ENCODE peak calls at places on chromosomes 3 and 15, in six cellular contexts. Y, J, Z, V, G and M are unnamed samples.

GRCh38 chr3:197135212-197135611 is 105.6 kb upstream of the MELTF start:
- DNase-seq in Z (no peak), J (no peak), Y (no peak), V (peak), G (no peak), M (peak)

GRCh38 chr3:56118968-56119367 is 349.3 kb downstream of the ERC2 start:
- DNase-seq in G (no peak), V (no peak), Y (no peak), J (no peak), Z (no peak), M (no peak)

GRCh38 chr3:53677406-53677805 is 168.8 kb downstream of the CHDH start:
- DNase-seq in Z (no peak), G (no peak), Y (no peak), J (no peak), V (peak), M (no peak)

GRCh38 chr15:77607894-77608261 is 24.8 kb downstream of the LINGO1 start:
- DNase-seq in Y (no peak), Z (no peak), G (no peak), J (no peak), V (no peak), M (no peak)

GRCh38 chr15:94670436-94671034 is 439.2 kb downstream of the MCTP2 start:
- DNase-seq in Z (no peak), G (no peak), V (peak), J (no peak), Y (peak), M (no peak)

GRCh38 chr15:85339976-85340665 is 40.3 kb upstream of the AKAP13 start:
- DNase-seq in V (peak), Y (no peak), Z (no peak), G (no peak), J (no peak), M (no peak)

GRCh38 chr3:12193485-12194165 is 34.9 kb upstream of the TIMP4 start:
- DNase-seq in V (peak), Y (peak), Z (no peak), G (peak), J (no peak), M (peak)

GRCh38 chr15:82040862-82041261 is 5.0 kb downstream of the MEX3B start:
- DNase-seq in Y (no peak), Z (no peak), J (no peak), G (no peak), V (no peak), M (no peak)

GRCh38 chr3:5057857-5058324 is 64.2 kb upstream of the ARL8B start:
- DNase-seq in V (peak), J (peak), Z (peak), G (peak), Y (peak), M (peak)

GRCh38 chr3:56862352-56863062 is 60.8 kb upstream of the ARHGEF3 start:
- DNase-seq in J (no peak), G (no peak), Y (no peak), Z (no peak), V (peak), M (no peak)

GRCh38 chr3:134353171-134353825 is 20.9 kb downstream of the AMOTL2 start:
- DNase-seq in Z (no peak), J (no peak), V (peak), Y (no peak), G (peak), M (no peak)

GRCh38 chr3:58536501-58537411 is at the start of gene ACOX2:
- DNase-seq in Z (no peak), J (peak), Y (peak), V (peak), G (peak), M (no peak)

GRCh38 chr3:57555738-57556458 is at the start of gene PDE12:
- DNase-seq in V (peak), G (peak), J (peak), Z (peak), Y (peak), M (peak)

DNA sequence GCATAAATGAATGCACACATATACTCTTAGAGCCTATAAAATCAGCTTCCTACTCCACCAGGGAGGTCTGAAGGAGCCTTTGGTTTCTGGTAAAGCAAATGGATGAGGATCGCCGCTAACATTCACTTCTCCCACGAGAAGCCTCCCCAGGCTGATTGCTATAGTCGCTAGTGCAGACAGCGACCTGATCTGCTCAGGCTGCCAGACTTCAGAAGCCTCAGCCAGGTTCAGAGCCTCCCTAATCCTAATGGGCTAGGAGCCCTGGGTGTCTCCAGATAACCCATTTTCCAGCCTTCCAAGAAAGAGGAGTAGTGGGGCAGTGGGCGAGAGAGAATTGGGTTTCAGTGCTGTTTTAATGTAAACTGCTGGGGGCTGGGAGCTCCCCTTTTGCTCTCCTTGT is 35.4 kb downstream of the TPM1 start:
- DNase-seq in Z (no peak), V (no peak), Y (no peak), J (no peak), G (no peak), M (no peak)
- H3K27ac ChIP-seq in Z (no peak), V (no peak), Y (no peak), J (no peak), G (no peak), M (no peak)

DNA sequence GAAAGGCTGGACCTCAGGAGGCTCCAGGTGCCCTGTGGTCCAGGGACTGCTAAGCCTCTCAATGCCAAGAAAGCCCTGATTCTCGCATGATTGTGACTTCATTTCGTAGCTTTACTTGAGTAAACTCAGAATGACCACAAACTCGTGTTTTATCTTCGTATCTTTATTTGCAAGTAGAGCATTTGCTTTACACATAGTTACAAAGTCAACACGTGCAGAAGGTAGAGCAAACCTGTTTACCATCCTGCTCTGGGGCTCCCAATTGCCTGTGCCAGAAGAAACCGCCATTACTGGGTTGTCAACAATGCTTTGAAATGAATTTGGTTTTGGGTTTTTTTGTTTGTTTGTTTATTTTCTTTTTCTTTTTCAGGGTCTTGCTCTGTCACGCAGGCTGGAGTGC is 5.8 kb upstream of the MESP1 start:
- DNase-seq in V (no peak), Y (no peak), J (peak), Z (no peak), G (no peak), M (no peak)
- H3K27ac ChIP-seq in V (no peak), Y (no peak), J (no peak), Z (no peak), G (no peak), M (no peak)

DNA sequence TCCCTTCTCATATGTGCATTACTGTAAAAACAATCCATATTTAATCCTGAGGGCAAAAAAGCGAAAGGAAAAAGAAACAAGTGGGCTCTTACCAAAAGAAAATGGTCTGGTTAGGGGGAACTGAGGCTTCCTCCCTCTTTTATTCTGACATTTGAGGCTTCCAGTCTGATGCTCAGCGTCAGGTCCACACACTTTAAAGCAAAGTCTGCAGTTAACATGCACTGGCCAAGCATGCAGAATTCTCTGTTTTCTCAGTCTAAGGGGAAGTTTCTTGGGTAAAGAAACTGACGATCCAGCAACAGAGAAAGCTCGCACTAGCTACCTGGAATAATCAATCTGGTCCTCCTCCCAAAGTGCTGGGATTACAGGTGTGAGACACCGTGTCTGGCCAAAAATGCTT is 36.3 kb upstream of the TRIM59 start:
- DNase-seq in Z (no peak), J (no peak), V (no peak), Y (no peak), G (no peak), M (no peak)
- H3K27ac ChIP-seq in Z (no peak), J (no peak), V (peak), Y (no peak), G (no peak), M (no peak)

DNA sequence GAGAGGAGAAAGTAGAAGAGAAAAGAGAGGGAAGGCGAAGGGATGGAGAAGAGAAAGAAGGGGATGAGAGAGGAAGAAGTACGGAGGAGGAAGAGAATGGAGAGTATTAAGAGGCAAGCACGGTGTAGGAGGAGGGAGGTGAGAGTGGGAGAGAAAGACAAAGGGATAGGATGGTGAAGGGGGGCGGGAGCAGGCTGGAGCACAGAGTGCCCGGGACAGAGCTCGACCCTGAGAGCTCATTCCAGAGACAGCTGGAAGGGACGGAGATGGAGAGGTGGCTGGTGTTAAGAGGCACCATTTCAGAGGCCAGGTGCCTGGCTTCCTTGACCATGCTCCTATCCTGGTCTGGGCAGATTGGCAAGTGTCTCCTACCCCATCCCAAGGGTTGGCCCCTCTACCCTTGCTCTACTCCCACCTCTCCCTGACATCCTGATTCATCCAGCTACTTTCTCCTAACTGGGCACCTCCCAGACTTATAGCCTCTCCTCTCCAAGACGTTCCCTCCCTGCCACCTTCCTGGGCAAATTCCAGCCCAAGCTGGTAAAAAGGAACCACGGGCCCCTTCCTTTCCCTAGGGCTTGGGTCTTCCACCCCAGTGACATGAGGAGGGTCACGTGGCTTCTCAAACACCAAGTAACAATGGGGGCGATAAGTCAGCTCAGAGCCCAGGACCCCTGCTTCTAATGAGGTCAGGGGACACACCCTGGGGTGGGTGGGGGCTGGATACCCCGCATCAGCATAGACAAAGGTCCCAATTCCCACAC is 1.2 kb downstream of the CLCN2 start:
- DNase-seq in G (no peak), Y (no peak), V (no peak), Z (no peak), J (peak), M (no peak)
- H3K27ac ChIP-seq in G (no peak), Y (peak), V (no peak), Z (no peak), J (no peak), M (no peak)

GRCh38 chr3:71881732-71882131 is 96.8 kb upstream of the PROK2 start:
- DNase-seq in J (no peak), Y (no peak), G (no peak), V (no peak), Z (no peak), M (no peak)

GRCh38 chr3:71879089-71879488 is 94.1 kb upstream of the PROK2 start:
- DNase-seq in G (no peak), J (no peak), Y (no peak), V (no peak), Z (no peak), M (no peak)

GRCh38 chr3:71885001-71885400 is 100.1 kb upstream of the PROK2 start:
- DNase-seq in J (no peak), Z (no peak), Y (no peak), V (no peak), G (no peak), M (no peak)

GRCh38 chr3:71876706-71877105 is 91.8 kb upstream of the PROK2 start:
- DNase-seq in J (no peak), Z (no peak), G (no peak), V (no peak), Y (no peak), M (no peak)

DNA sequence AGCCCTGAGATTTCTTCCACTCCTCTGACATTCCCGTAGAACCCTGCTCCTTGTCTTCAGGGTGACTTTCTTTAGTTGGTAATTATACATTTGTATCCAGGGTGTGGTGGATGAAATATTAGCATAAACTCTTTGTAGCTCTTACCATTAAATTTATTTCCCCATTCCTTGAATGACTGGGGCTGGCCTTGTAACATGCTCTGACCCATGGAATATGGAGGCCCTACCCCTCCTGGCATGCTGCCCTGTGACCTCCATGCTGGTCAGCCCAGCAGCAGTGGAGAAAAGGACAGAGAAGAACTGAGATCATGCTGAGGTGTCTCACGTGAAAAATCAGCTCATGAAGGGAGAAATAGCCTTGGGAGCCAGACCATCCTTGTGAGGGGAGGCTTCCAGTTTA is 96.1 kb upstream of the PROK2 start:
- DNase-seq in Z (no peak), V (no peak), J (peak), G (no peak), Y (no peak), M (no peak)
- H3K27ac ChIP-seq in Z (no peak), V (no peak), J (no peak), G (no peak), Y (no peak), M (no peak)

DNA sequence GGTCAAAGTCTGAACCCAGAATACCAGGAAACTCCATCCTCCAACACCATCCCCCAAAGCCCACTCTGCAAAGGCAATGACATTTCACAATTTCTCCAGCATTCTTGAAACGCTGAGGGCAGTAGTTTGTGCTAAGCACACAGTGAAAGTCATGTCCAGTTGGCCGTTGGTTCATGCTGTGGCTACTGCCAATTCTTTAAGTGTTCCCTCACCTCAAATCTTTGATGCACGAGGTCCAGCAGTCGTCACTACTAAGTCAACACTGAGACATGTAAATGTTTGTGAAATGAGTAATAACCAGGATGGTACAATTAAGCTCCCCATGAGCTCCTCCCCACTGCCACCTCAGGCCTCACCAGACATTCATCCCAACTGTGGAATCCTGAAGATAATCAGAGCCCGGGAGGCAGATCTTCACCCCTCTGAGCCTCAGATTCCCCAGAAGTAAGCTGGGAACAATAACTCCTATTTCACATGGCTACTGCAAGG is 7.0 kb downstream of the SUCLG2 start:
- DNase-seq in Z (no peak), Y (no peak), V (peak), G (no peak), J (peak), M (peak)
- H3K27ac ChIP-seq in Z (no peak), Y (no peak), V (peak), G (no peak), J (peak), M (peak)

DNA sequence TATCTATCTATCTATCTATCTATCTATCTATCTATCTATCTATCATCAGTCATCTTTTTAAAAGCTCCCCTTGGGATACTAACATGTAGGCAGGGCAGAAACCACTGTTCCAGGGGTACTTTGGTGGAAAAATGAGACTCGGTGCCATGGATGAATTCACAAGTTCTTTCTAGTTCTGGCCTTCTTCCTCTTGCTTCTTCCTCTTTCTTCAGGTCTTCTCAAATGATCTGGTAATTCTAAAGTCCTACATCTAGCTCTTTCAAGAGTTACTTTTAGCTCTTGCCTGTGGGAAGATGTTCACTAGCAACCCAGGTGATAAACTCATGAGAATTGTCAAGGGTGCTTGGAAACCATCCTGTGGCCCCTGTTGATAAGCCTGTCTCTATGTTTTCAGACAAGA is 168.5 kb upstream of the TBC1D5 start:
- DNase-seq in G (no peak), J (no peak), V (no peak), Z (no peak), Y (no peak), M (no peak)
- H3K27ac ChIP-seq in G (no peak), J (no peak), V (no peak), Z (no peak), Y (no peak), M (no peak)

GRCh38 chr3:72147600-72147999 is 362.7 kb upstream of the PROK2 start:
- DNase-seq in Z (no peak), Y (no peak), J (no peak), G (no peak), V (no peak), M (no peak)
- H3K27ac ChIP-seq in Z (no peak), Y (no peak), J (no peak), G (no peak), V (no peak), M (no peak)

DNA sequence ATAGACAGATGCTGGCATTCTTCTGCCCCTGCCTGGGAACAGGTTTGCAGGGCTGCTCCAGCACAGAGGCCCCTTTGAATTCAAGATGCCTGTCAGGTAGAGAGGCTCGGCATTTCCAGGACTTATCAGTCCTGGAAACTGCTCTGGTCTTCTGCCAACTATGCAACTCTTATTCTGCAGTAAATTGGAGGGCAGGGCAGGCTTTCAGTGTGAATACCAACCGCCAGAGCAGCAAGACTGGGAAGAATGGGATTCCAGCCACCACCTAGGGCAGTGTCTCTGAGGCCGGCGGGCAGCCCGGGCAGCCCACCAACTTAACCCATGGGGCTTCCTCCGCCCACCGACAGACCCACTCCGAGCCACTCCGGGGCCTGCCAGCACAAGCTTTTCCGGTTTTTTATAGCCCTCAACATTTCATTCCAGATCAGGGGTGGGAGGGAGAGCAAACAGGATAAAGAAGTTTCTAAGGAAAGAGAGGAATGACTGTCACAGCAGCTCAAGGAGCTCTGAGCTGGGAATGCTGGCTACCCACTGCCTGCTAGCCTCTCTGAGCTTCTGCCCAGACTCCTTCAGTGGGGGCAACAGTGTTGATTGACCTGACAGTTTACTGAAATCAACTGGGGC is 140.9 kb downstream of the NTRK3 start:
- DNase-seq in V (no peak), Y (no peak), J (peak), Z (no peak), G (peak), M (no peak)
- H3K27ac ChIP-seq in V (no peak), Y (no peak), J (no peak), Z (no peak), G (no peak), M (no peak)